ENCODE peak calls at places on chromosome 21, in four cellular contexts. U is K562, G is HepG2, H is GM12878. A is an unnamed sample.

GRCh38 chr21:9780441-9780937 is 740.9 kb upstream of the TPTE start:
- DNase-seq in U (no peak), G (no peak), H (no peak), A (no peak)

GRCh38 chr21:41164981-41165650 is 2.8 kb upstream of the BACE2 start:
- DNase-seq in U (no peak), G (peak; percentile 5), H (no peak), A (peak; percentile 58)

GRCh38 chr21:26966978-26967913 is at the start of gene ADAMTS5:
- DNase-seq in U (no peak), G (no peak), H (no peak), A (peak; percentile 69)

GRCh38 chr21:35002879-35003722 is 46.0 kb downstream of the RUNX1 start:
- DNase-seq in H (no peak), G (no peak), U (no peak), A (peak; percentile 92)

GRCh38 chr21:14942801-14943490 is 121.9 kb downstream of the NRIP1 start:
- DNase-seq in H (no peak), U (no peak), G (peak; percentile 91), A (peak; percentile 69)

GRCh38 chr21:38170705-38171682 is 85.8 kb upstream of the KCNJ15 start:
- DNase-seq in G (no peak), U (no peak), H (no peak), A (peak; percentile 29)

GRCh38 chr21:36723371-36723881 is 24.5 kb downstream of the SIM2 start:
- DNase-seq in U (no peak), H (no peak), G (no peak), A (no peak)

GRCh38 chr21:37862536-37862935 is 53.7 kb downstream of the KCNJ6 start:
- DNase-seq in U (no peak), H (no peak), G (no peak), A (peak; percentile 66)

GRCh38 chr21:34814529-34814951 is 145.7 kb downstream of the CLIC6 start:
- DNase-seq in U (no peak), H (no peak), G (no peak), A (no peak)

GRCh38 chr21:38984568-38984967 is 178.8 kb downstream of the ETS2 start:
- DNase-seq in U (no peak), G (no peak), H (no peak), A (no peak)

GRCh38 chr21:33707846-33708245 is 65.5 kb downstream of the ITSN1 start:
- DNase-seq in G (no peak), H (no peak), U (no peak), A (no peak)

GRCh38 chr21:27244796-27245195 is 277.9 kb upstream of the ADAMTS5 start:
- DNase-seq in H (no peak), G (no peak), U (no peak), A (no peak)

GRCh38 chr21:24456358-24456757 is 1150.9 kb downstream of the MRPL39 start:
- DNase-seq in G (no peak), H (no peak), U (no peak), A (no peak)

GRCh38 chr21:41425954-41426655 is at the start of gene MX1:
- DNase-seq in H (peak; percentile 61), G (peak; percentile 16), U (no peak), A (peak; percentile 10)

GRCh38 chr21:16192900-16193299 is 463.1 kb downstream of the USP25 start:
- DNase-seq in H (no peak), U (no peak), G (no peak), A (peak; percentile 20)

GRCh38 chr21:35336534-35336933 is 287.4 kb upstream of the RUNX1 start:
- DNase-seq in U (peak; percentile 35), G (no peak), H (no peak), A (no peak)

GRCh38 chr21:33325222-33326067 is 675 bp downstream of the IFNAR1 start:
- DNase-seq in H (no peak), G (peak; percentile 35), U (no peak), A (peak; percentile 75)

GRCh38 chr21:29441651-29442050 is 142.9 kb downstream of the BACH1 start:
- DNase-seq in G (no peak), U (no peak), H (no peak), A (no peak)

GRCh38 chr21:44304846-44305245 is 5.0 kb downstream of the PFKL start:
- DNase-seq in H (no peak), U (peak; percentile 66), G (peak; percentile 38), A (peak; percentile 23)

GRCh38 chr21:29072873-29073221 is 601 bp downstream of the CCT8 start:
- DNase-seq in U (no peak), G (peak; percentile 25), H (no peak), A (peak; percentile 38)

GRCh38 chr21:32382108-32382601 is 10.7 kb downstream of the URB1 start:
- DNase-seq in G (no peak), U (no peak), H (no peak), A (peak; percentile 36)

GRCh38 chr21:18340387-18340942 is 63.1 kb downstream of the TMPRSS15 start:
- DNase-seq in H (no peak), G (no peak), U (no peak), A (no peak)

GRCh38 chr21:38148046-38148445 is 108.7 kb upstream of the KCNJ15 start:
- DNase-seq in H (no peak), U (no peak), G (no peak), A (no peak)

GRCh38 chr21:28339403-28339802 is 653.3 kb downstream of the LTN1 start:
- DNase-seq in U (no peak), H (no peak), G (no peak), A (no peak)

GRCh38 chr21:38337793-38338192 is 81.0 kb downstream of the KCNJ15 start:
- DNase-seq in H (no peak), G (no peak), U (no peak), A (no peak)

GRCh38 chr21:35204850-35205564 is 155.9 kb upstream of the RUNX1 start:
- DNase-seq in H (no peak), G (no peak), U (peak; percentile 70), A (peak; percentile 98)

GRCh38 chr21:33360871-33361602 is 36.3 kb downstream of the IFNAR1 start:
- DNase-seq in H (peak; percentile 78), U (peak; percentile 88), G (peak; percentile 50), A (peak; percentile 87)

GRCh38 chr21:34276711-34277425 is 86.9 kb upstream of the KCNE2 start:
- DNase-seq in H (peak; percentile 21), G (no peak), U (no peak), A (no peak)

GRCh38 chr21:44360174-44360573 is 6.8 kb downstream of the TRPM2 start:
- DNase-seq in G (no peak), H (no peak), U (no peak), A (no peak)

GRCh38 chr21:31354122-31354521 is 10.1 kb upstream of the TIAM1 start:
- DNase-seq in U (no peak), H (no peak), G (no peak), A (no peak)

GRCh38 chr21:31349208-31349607 is 5.1 kb upstream of the TIAM1 start:
- DNase-seq in U (no peak), H (no peak), G (no peak), A (no peak)

GRCh38 chr21:31351438-31351837 is 7.4 kb upstream of the TIAM1 start:
- DNase-seq in G (no peak), H (no peak), U (no peak), A (peak; percentile 61)

GRCh38 chr21:31352841-31353240 is 8.8 kb upstream of the TIAM1 start:
- DNase-seq in G (no peak), H (no peak), U (no peak), A (no peak)

DNA sequence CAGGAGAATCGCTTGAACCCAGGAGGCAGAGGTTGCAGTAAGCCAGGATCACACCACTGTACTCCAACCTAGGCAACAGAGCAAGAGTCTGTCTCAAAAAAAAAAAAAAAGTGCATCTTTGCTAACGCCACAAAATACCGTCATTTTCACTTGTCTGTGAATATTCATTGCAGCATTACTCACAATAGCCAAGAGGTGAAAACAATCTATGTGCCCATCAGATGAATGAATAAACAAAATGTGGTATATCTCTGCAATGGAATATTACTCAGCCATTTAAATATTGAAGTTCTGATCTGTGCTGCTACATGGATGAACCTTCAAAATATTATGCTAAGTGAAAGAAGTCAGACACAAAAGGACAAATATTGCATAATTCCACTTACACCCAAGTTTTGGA is 7.9 kb upstream of the TIAM1 start:
- DNase-seq in U (no peak), H (no peak), G (no peak), A (no peak)
- TF ChIP-seq MXI1 in U (no peak), H (no peak), G (no peak), A (no peak)

GRCh38 chr21:42539931-42540343 is 26.3 kb downstream of the SLC37A1 start:
- DNase-seq in H (no peak), G (no peak), U (peak; percentile 60), A (no peak)

GRCh38 chr21:42541618-42542017 is 28.0 kb downstream of the SLC37A1 start:
- DNase-seq in G (no peak), U (no peak), H (no peak), A (no peak)

GRCh38 chr21:42542196-42542595 is 28.5 kb downstream of the SLC37A1 start:
- DNase-seq in U (no peak), H (no peak), G (no peak), A (no peak)

GRCh38 chr21:42540396-42540795 is 26.7 kb downstream of the SLC37A1 start:
- DNase-seq in H (no peak), G (no peak), U (no peak), A (no peak)

GRCh38 chr21:42541174-42541573 is 27.5 kb downstream of the SLC37A1 start:
- DNase-seq in U (no peak), H (no peak), G (no peak), A (no peak)
- TF ChIP-seq CTCF in U (no peak), H (no peak), G (no peak), A (no peak)

GRCh38 chr21:42986125-42986783 is 11.9 kb downstream of the PKNOX1 start:
- DNase-seq in H (no peak), U (no peak), G (no peak), A (no peak)
- TF ChIP-seq POLR2A in H (no peak), U (no peak), G (no peak), A (no peak)

DNA sequence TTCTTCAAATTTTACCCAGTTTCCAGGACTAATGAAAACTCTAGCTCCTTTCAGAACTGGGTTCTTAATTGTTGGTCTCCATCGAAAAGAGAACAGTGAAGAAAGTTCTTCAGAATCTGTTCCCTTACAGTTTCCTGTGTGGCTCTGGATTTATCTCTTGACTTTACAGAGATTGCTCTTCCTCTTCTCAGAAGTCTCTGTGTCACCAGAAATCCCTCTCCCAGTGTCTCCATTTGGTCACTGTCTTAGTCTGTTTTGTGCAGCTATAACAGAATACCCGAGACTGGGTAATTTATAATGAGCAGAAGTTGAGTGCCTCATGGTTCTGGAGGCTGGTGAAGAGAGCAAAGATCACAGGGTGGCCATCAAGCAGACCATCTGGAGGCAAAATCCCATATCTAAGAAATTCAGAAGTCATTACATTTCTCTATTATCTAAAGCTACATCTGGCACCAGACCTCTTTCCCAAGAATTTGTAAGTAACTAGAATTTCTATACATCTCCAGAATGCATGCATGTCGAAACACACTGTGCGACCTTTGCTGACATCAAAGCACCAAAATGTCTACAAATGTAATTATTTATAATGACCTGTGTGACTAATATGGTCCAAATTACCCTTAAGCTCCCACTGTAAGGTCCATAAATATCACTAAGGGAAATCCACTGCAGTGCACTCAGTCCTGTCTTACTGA is 65.4 kb upstream of the KRTAP19-8 start:
- DNase-seq in H (no peak), G (no peak), U (no peak), A (no peak)
- TF ChIP-seq MXI1 in H (no peak), G (no peak), U (no peak), A (no peak)

A was measured in IMR-90.